ENCODE peak calls at places on chromosomes 4 and X, in six cellular contexts. J is A549, P is HepG2, E is endothelial cell of umbilical vein, U is K562, A is GM12878. N is an unnamed sample.

GRCh38 chr4:61274286-61274685 is 74.2 kb downstream of the ADGRL3 start:
- DNase-seq in P (no peak), J (no peak), A (no peak), U (no peak), E (no peak), N (no peak)

GRCh38 chrX:96502507-96502906 is 182.1 kb upstream of the DIAPH2 start:
- DNase-seq in E (no peak), U (no peak), P (no peak), J (no peak), A (no peak), N (no peak)

GRCh38 chr4:186137193-186137792 is 32.8 kb downstream of the FAM149A start:
- DNase-seq in J (peak), E (peak), U (peak), P (no peak), A (no peak), N (peak)

GRCh38 chr4:76753814-76754213 is 144.1 kb downstream of the SOWAHB start:
- DNase-seq in A (no peak), U (no peak), P (no peak), J (no peak), E (peak), N (no peak)

GRCh38 chr4:101921370-101921769 is 130.8 kb downstream of the BANK1 start:
- DNase-seq in U (no peak), E (no peak), J (no peak), P (no peak), A (no peak), N (no peak)

GRCh38 chrX:120308959-120309872 is 2.0 kb downstream of the TMEM255A start:
- DNase-seq in P (peak), U (no peak), J (peak), A (peak), E (peak), N (peak)

GRCh38 chr4:98711526-98711925 is 53.1 kb upstream of the TSPAN5 start:
- DNase-seq in P (no peak), E (no peak), J (no peak), U (no peak), A (no peak), N (no peak)

GRCh38 chrX:4277122-4277521 is 563.7 kb upstream of the PRKX start:
- DNase-seq in P (no peak), E (no peak), U (no peak), A (no peak), J (peak), N (peak)

GRCh38 chr4:138494931-138495330 is 252.8 kb upstream of the SLC7A11 start:
- DNase-seq in A (peak), U (no peak), E (peak), P (peak), J (peak), N (peak)

GRCh38 chr4:138487217-138487616 is 245.1 kb upstream of the SLC7A11 start:
- DNase-seq in A (no peak), J (no peak), P (no peak), U (no peak), E (no peak), N (no peak)

GRCh38 chrX:129781134-129782014 is 1.6 kb downstream of the SASH3 start:
- DNase-seq in U (no peak), A (peak), P (no peak), J (no peak), E (no peak), N (peak)

GRCh38 chr4:74999714-75000309 is 66.9 kb downstream of the PARM1 start:
- DNase-seq in P (no peak), A (no peak), E (no peak), J (no peak), U (no peak), N (no peak)

GRCh38 chrX:74104356-74105065 is 199.5 kb upstream of the ZCCHC13 start:
- DNase-seq in A (no peak), P (no peak), J (no peak), U (no peak), E (no peak), N (no peak)

GRCh38 chr4:159105761-159106243 is 2.9 kb downstream of the RAPGEF2 start:
- DNase-seq in E (peak), U (no peak), A (peak), P (peak), J (no peak), N (peak)

GRCh38 chrX:50648151-50648550 is 165.8 kb downstream of the SHROOM4 start:
- DNase-seq in P (no peak), U (no peak), E (no peak), J (no peak), A (no peak), N (no peak)

GRCh38 chr4:155692990-155693659 is 26.5 kb downstream of the GUCY1A1 start:
- DNase-seq in P (no peak), U (no peak), A (no peak), J (no peak), E (no peak), N (no peak)

GRCh38 chr4:154314248-154314647 is 177.4 kb downstream of the DCHS2 start:
- DNase-seq in E (no peak), U (no peak), P (peak), A (no peak), J (peak), N (no peak)

GRCh38 chr4:79623125-79623905 is 215.3 kb upstream of the GK2 start:
- DNase-seq in J (no peak), P (no peak), A (no peak), U (no peak), E (no peak), N (no peak)

GRCh38 chr4:143633833-143634232 is 66.6 kb downstream of the FREM3 start:
- DNase-seq in A (no peak), E (no peak), U (no peak), J (no peak), P (no peak), N (no peak)

GRCh38 chr4:24032371-24032989 is 142.6 kb upstream of the PPARGC1A start:
- DNase-seq in U (no peak), P (peak), E (no peak), J (peak), A (no peak), N (peak)

GRCh38 chr4:183130328-183131155 is 31.5 kb downstream of the WWC2 start:
- DNase-seq in E (peak), P (no peak), A (no peak), J (peak), U (no peak), N (no peak)

GRCh38 chr4:152257601-152258066 is 278.3 kb downstream of the FBXW7 start:
- DNase-seq in A (no peak), E (peak), U (no peak), P (peak), J (no peak), N (no peak)

DNA sequence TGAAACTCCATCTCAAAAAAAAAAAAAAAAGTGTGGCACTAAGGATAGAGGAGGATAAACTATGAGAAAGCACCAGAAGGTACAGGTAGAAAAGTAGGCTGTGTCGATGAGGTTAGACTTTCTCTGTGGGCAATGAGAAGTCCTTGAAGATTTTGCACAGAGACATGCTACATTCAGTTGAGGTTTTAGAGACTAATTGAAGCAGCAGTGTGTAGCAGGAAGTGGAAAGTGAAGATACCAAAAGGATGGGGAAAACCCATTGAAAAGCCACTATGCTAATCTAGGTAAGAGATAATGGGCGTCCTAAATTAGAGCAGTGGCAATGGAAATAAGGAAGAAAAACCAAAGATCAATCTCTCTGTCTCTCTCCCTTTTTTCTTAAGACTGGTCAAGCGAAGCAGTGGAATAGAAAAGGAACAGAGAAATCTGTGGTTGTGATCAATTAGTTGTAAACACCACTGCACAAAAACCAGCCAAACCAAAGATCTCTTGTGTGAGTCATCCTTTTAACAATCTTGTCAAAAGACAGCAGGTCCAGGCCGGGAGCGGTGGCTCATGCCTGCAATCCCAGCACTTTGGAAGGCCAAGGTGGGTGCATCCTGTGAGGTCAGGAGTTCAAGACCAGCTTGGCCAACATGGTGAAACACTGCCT is 3.5 kb downstream of the SPINK2 start:
- DNase-seq in A (peak), E (no peak), P (no peak), J (no peak), U (no peak), N (no peak)
- TF ChIP-seq MAX in A (no peak), E (no peak), P (no peak), J (no peak), U (no peak), N (no peak)

DNA sequence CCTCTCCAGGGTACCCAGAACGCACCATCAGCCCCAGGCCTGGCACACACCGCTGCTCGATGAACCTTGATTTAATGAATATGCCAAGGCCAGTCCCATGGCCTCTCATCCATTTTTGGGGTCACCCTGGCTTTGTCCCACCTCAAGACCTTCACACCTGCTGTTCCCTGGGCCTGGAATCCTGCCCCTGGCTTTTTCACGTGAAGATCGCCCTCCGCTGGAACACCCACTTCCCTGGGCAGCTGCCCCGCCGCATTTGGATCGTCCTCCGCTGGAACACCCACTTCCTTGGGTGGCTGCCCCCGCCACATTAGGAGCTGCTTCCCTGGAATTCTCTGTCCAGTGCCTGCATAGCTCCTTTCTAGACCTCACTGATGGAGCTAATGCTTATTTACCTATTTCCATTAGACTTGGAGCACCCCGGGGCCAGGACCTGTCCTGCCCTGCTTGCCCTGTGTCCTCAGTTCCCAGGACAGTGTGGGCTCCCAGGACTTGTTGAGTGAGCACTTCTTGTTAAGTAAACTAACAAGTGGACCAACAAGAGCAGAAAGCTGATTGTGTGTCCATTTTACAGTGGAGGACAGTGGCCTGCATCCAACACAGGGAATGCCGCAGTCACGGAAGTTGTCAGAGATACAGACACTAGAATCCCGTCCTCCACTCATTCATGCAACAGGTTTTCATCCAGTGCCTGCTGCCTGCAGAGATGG is 12.5 kb downstream of the BLOC1S4 start:
- DNase-seq in E (no peak), J (no peak), P (no peak), U (no peak), A (no peak), N (no peak)
- TF ChIP-seq MYC in E (no peak), J (no peak), P (no peak), U (no peak), A (no peak), N (no peak)

GRCh38 chr4:140533951-140534480 is 10.0 kb downstream of the ELMOD2 start:
- DNase-seq in U (no peak), E (no peak), P (no peak), J (no peak), A (no peak), N (no peak)
- TF ChIP-seq MAX in U (no peak), E (no peak), P (no peak), J (no peak), A (no peak), N (no peak)

DNA sequence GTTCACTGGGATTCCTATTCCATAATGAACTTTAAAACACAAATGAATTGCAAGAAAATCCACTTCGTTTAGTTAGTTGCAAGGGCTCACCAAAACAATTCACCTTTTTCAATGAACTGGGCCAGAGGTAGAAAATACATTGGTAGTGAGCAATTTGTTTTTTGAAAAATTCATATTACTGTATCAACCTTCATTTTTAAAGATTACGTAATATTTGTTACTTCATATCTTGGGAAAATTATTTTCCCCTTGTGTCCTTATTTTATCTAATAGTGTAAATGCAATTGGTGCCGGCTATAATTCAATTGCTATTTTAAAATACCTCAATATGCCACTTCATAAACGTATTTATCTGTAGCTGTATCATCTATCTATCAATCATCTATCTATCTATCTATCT is 41.5 kb downstream of the MFAP3L start:
- DNase-seq in E (no peak), J (no peak), A (no peak), U (no peak), P (no peak), N (no peak)
- TF ChIP-seq MYC in E (no peak), J (no peak), A (no peak), U (no peak), P (no peak), N (no peak)

GRCh38 chrX:46917634-46918033 is 5.4 kb downstream of the JADE3 start:
- DNase-seq in P (no peak), E (no peak), A (no peak), J (no peak), U (no peak), N (no peak)
- TF ChIP-seq MAX in P (no peak), E (no peak), A (no peak), J (no peak), U (no peak), N (no peak)

GRCh38 chr4:65007841-65008439 is 598.7 kb upstream of the TECRL start:
- DNase-seq in E (peak), J (peak), P (peak), U (peak), A (no peak), N (peak)
- TF ChIP-seq MYC in E (no peak), J (no peak), P (no peak), U (no peak), A (no peak), N (no peak)